ENCODE peak calls at places on chromosomes 6 and 20, in seven cellular contexts. U, W, J, H, T, B and V are unnamed samples.

GRCh38 chr6:130252527-130253237 is 29.9 kb upstream of the SAMD3 start:
- DNase-seq in U (no peak), W (no peak), J (peak), H (no peak), T (no peak), B (no peak), V (peak)

GRCh38 chr6:3325210-3325609 is 66.5 kb downstream of the PSMG4 start:
- DNase-seq in U (no peak), W (peak), J (peak), H (no peak), T (no peak), B (peak), V (no peak)

GRCh38 chr6:14450133-14451040 is 332.8 kb downstream of the CD83 start:
- DNase-seq in U (no peak), W (no peak), J (no peak), H (no peak), T (no peak), B (no peak), V (no peak)

GRCh38 chr6:169087436-169088046 is 166.1 kb downstream of the THBS2 start:
- DNase-seq in U (no peak), W (no peak), J (peak), H (no peak), T (no peak), B (peak), V (no peak)

GRCh38 chr6:82842721-82843120 is 222.9 kb downstream of the UBE3D start:
- DNase-seq in U (no peak), W (peak), J (peak), H (no peak), T (no peak), B (peak), V (no peak)

GRCh38 chr6:169669889-169670288 is 31.9 kb downstream of the WDR27 start:
- DNase-seq in U (no peak), W (peak), J (peak), H (no peak), T (no peak), B (peak), V (no peak)

GRCh38 chr6:79601020-79601609 is 30.0 kb upstream of the SH3BGRL2 start:
- DNase-seq in U (no peak), W (peak), J (peak), H (no peak), T (no peak), B (peak), V (no peak)

GRCh38 chr6:158772172-158772571 is 47.0 kb downstream of the EZR start:
- DNase-seq in U (no peak), W (no peak), J (no peak), H (no peak), T (no peak), B (no peak), V (no peak)

GRCh38 chr6:73739097-73739496 is 43.1 kb downstream of the CD109 start:
- DNase-seq in U (no peak), W (peak), J (peak), H (no peak), T (no peak), B (peak), V (peak)

GRCh38 chr6:151400473-151400872 is 9.1 kb upstream of the ZBTB2 start:
- DNase-seq in U (no peak), W (peak), J (peak), H (no peak), T (no peak), B (peak), V (no peak)

GRCh38 chr6:144190593-144190992 is 40.3 kb downstream of the STX11 start:
- DNase-seq in U (no peak), W (peak), J (peak), H (no peak), T (peak), B (peak), V (no peak)

GRCh38 chr6:111746983-111747773 is 126.1 kb downstream of the FYN start:
- DNase-seq in U (no peak), W (no peak), J (no peak), H (no peak), T (no peak), B (no peak), V (no peak)

GRCh38 chr20:1950836-1951235 is 43.0 kb downstream of the PDYN start:
- DNase-seq in U (no peak), W (no peak), J (no peak), H (no peak), T (no peak), B (no peak), V (no peak)

GRCh38 chr20:57654363-57654997 is 34.3 kb upstream of the ZBP1 start:
- DNase-seq in U (peak), W (peak), J (peak), H (peak), T (peak), B (peak), V (peak)

GRCh38 chr6:142404751-142405150 is 102.9 kb downstream of the ADGRG6 start:
- DNase-seq in U (no peak), W (no peak), J (no peak), H (no peak), T (no peak), B (no peak), V (no peak)

GRCh38 chr6:170046786-170047626 is 243.9 kb downstream of the DLL1 start:
- DNase-seq in U (no peak), W (no peak), J (no peak), H (no peak), T (no peak), B (no peak), V (no peak)

GRCh38 chr6:111985202-111985731 is 68.6 kb upstream of the CCN6 start:
- DNase-seq in U (no peak), W (peak), J (peak), H (peak), T (no peak), B (peak), V (no peak)

GRCh38 chr20:32563311-32564272 is 21.5 kb downstream of the NOL4L start:
- DNase-seq in U (no peak), W (no peak), J (no peak), H (no peak), T (no peak), B (no peak), V (no peak)

GRCh38 chr20:49987015-49987867 is 4.5 kb downstream of the SNAI1 start:
- DNase-seq in U (no peak), W (peak), J (peak), H (no peak), T (no peak), B (peak), V (no peak)

GRCh38 chr6:96836579-96837137 is 619 bp downstream of the GPR63 start:
- DNase-seq in U (peak), W (no peak), J (peak), H (no peak), T (no peak), B (peak), V (peak)

GRCh38 chr20:8756410-8756809 is 312.5 kb upstream of the PLCB4 start:
- DNase-seq in U (peak), W (peak), J (peak), H (no peak), T (peak), B (peak), V (no peak)

GRCh38 chr6:52483671-52484003 is 63.5 kb downstream of the EFHC1 start:
- DNase-seq in U (no peak), W (no peak), J (no peak), H (no peak), T (no peak), B (no peak), V (no peak)

GRCh38 chr6:2514965-2515543 is 235.7 kb downstream of the MYLK4 start:
- DNase-seq in U (no peak), W (no peak), J (no peak), H (no peak), T (no peak), B (no peak), V (no peak)

GRCh38 chr6:152897807-152898399 is 84.9 kb downstream of the FBXO5 start:
- DNase-seq in U (peak), W (peak), J (peak), H (peak), T (peak), B (peak), V (peak)

GRCh38 chr20:2051920-2052319 is 49.7 kb upstream of the STK35 start:
- DNase-seq in U (no peak), W (no peak), J (no peak), H (no peak), T (no peak), B (no peak), V (no peak)

GRCh38 chr6:157056275-157056674 is 267.0 kb downstream of the TMEM242 start:
- DNase-seq in U (no peak), W (no peak), J (no peak), H (no peak), T (no peak), B (no peak), V (no peak)

GRCh38 chr6:6315660-6316059 is 4.8 kb downstream of the F13A1 start:
- DNase-seq in U (peak), W (peak), J (peak), H (peak), T (no peak), B (peak), V (peak)

GRCh38 chr6:158661156-158661555 is 11.3 kb downstream of the SYTL3 start:
- DNase-seq in U (no peak), W (no peak), J (no peak), H (no peak), T (no peak), B (no peak), V (no peak)

GRCh38 chr6:117352466-117353081 is 73.2 kb downstream of the ROS1 start:
- DNase-seq in U (no peak), W (peak), J (peak), H (no peak), T (no peak), B (peak), V (no peak)

GRCh38 chr6:137811121-137811911 is 55.7 kb upstream of the TNFAIP3 start:
- DNase-seq in U (no peak), W (peak), J (peak), H (peak), T (peak), B (peak), V (peak)

GRCh38 chr20:3847419-3847940 is 846 bp downstream of the MAVS start:
- DNase-seq in U (no peak), W (peak), J (peak), H (no peak), T (no peak), B (peak), V (no peak)
- TF ChIP-seq CTCF in U (no peak), W (no peak), J (no peak), H (no peak), T (no peak), B (no peak), V (no peak)

GRCh38 chr6:47734826-47735481 is 36.6 kb downstream of the ADGRF4 start:
- DNase-seq in U (no peak), W (no peak), J (no peak), H (no peak), T (no peak), B (no peak), V (no peak)

GRCh38 chr6:47729457-47729856 is 31.1 kb downstream of the ADGRF4 start:
- DNase-seq in U (no peak), W (no peak), J (no peak), H (no peak), T (no peak), B (no peak), V (no peak)

GRCh38 chr6:47736083-47736700 is 37.8 kb downstream of the ADGRF4 start:
- DNase-seq in U (no peak), W (peak), J (peak), H (no peak), T (no peak), B (peak), V (no peak)

GRCh38 chr6:47737406-47737805 is 39.0 kb downstream of the ADGRF4 start:
- DNase-seq in U (no peak), W (peak), J (peak), H (no peak), T (no peak), B (no peak), V (no peak)

DNA sequence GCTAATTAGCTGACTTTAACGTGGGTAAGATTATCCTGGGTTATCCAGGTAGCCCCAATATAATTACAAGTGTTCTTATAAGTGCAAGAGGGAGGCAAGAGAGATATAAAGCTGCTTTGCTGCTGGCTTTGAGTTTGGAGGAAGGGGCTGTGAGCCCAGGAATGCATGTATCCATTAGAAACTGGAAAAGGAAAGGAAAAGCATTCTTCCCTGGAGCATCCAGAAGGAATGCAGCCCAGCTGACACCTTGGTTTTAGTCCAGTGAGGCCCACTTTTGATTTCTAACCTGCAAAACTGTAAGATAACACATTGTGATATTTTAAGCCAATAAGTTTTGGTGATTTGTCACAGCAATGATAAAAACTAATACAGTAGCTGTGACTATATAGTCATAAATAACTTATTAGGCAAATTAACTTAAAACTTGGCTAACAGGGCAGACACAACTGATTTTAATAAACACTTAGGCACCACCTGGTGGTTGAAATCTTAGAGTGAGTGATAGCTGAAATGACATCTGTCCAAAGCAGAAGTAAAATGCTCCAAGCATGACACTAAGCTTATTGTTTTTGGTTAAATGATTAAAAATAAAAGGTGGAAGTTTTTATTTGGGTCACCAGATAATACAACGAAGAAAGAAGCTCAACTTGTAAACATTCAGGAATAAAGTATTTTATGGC is 35.6 kb downstream of the ADGRF4 start:
- DNase-seq in U (no peak), W (peak), J (no peak), H (no peak), T (no peak), B (peak), V (no peak)
- TF ChIP-seq CTCF in U (no peak), W (peak), J (no peak), H (no peak), T (peak), B (peak), V (peak)

GRCh38 chr20:63230800-63231268 is 4.9 kb upstream of the BIRC7 start:
- DNase-seq in U (peak), W (peak), J (peak), H (no peak), T (peak), B (peak), V (peak)
- TF ChIP-seq CTCF in U (peak), W (peak), J (peak), H (no peak), T (peak), B (peak), V (no peak)

GRCh38 chr6:25927721-25928359 is 2.7 kb downstream of the SLC17A2 start:
- DNase-seq in U (no peak), W (peak), J (peak), H (no peak), T (no peak), B (peak), V (no peak)

GRCh38 chr6:25931411-25931709 is 869 bp upstream of the SLC17A2 start:
- DNase-seq in U (no peak), W (no peak), J (no peak), H (no peak), T (no peak), B (no peak), V (no peak)

GRCh38 chr6:25930532-25931410 is at the start of gene SLC17A2:
- DNase-seq in U (peak), W (no peak), J (no peak), H (no peak), T (no peak), B (no peak), V (no peak)

GRCh38 chr6:25927177-25927576 is 3.3 kb downstream of the SLC17A2 start:
- DNase-seq in U (no peak), W (peak), J (no peak), H (no peak), T (no peak), B (no peak), V (no peak)

GRCh38 chr6:25928562-25929324 is 1.7 kb downstream of the SLC17A2 start:
- DNase-seq in U (no peak), W (no peak), J (no peak), H (no peak), T (no peak), B (no peak), V (no peak)
- TF ChIP-seq CTCF in U (no peak), W (no peak), J (no peak), H (no peak), T (no peak), B (no peak), V (no peak)

DNA sequence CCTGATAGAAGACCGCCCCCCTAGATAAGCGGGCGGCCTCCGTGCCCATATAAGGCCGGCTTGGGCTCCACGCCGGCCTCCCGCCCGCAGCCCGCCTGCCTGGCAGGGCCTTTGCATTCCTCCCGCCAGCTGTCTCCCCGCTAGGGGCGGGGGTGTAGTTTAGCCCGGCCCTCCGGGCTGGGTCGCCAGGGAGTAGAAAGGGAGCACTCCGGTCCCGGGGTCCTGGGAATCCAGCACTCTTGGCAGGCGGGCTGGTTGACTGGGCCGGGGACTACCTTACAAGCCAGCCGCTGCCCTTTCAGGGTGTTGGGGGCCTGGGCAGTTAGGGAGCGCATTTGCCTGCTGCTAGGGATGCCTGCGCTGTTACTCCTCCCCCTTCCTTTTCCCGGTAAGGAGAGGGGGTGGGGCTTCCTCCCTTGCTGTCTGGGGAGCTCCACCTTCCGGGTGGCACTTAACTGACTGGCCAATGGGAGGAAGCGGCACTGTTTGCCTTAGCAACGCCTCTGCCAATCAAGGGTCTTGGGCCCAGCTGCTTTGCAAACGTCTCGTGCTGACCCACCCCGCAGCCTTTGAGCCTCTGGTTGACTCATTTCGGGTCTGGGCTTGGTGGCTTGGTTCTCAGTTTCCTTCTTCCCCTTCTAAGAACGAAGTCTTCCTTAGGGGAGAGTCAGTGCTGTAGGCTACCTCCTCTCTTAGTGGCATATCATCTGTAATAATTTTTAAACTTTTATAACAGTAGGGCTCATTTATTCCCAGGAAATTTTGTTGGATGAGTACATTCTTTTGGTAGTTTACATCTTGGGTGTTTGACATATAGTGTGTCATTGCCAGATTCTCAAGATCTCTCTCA is 3.4 kb downstream of the SRF start:
- DNase-seq in U (peak), W (peak), J (peak), H (peak), T (peak), B (peak), V (peak)
- TF ChIP-seq CTCF in U (peak), W (no peak), J (no peak), H (no peak), T (peak), B (no peak), V (no peak)